ENCODE peak calls at places on chromosomes 5 and 9, in eight cellular contexts. X, P, G, O, W, A, E and J are unnamed samples.

GRCh38 chr9:92328225-92328624 is 2.5 kb downstream of the CENPP start:
- DNase-seq in O (no peak), W (no peak), G (peak; percentile 67), P (peak; percentile 84), E (no peak), X (peak; percentile 43), A (peak; percentile 68), J (no peak)

GRCh38 chr5:157464518-157465171 is 4.6 kb downstream of the NIPAL4 start:
- DNase-seq in W (no peak), O (no peak), A (peak; percentile 88), E (no peak), X (no peak), G (peak; percentile 92), P (peak; percentile 90), J (no peak)

GRCh38 chr5:72246954-72247442 is 73.0 kb downstream of the MRPS27 start:
- DNase-seq in O (no peak), P (peak; percentile 57), E (no peak), W (no peak), A (peak; percentile 67), G (no peak), X (peak; percentile 93), J (no peak)

GRCh38 chr5:154860765-154861164 is 2.3 kb downstream of the CNOT8 start:
- DNase-seq in W (no peak), G (no peak), A (no peak), P (no peak), X (no peak), E (no peak), O (no peak), J (no peak)

GRCh38 chr5:125317546-125317995 is 571.1 kb upstream of the ZNF608 start:
- DNase-seq in W (no peak), P (no peak), A (no peak), E (no peak), G (no peak), X (no peak), O (no peak), J (no peak)

GRCh38 chr9:98383758-98384157 is 128.3 kb upstream of the TBC1D2 start:
- DNase-seq in O (no peak), A (no peak), G (peak; percentile 21), W (no peak), P (peak; percentile 35), E (no peak), X (no peak), J (no peak)

GRCh38 chr5:64285188-64286130 is 119.8 kb downstream of the RNF180 start:
- DNase-seq in O (no peak), X (no peak), A (no peak), W (peak; percentile 41), G (no peak), E (no peak), P (no peak), J (no peak)

GRCh38 chr5:149238540-149238939 is 33.1 kb upstream of the AFAP1L1 start:
- DNase-seq in P (peak; percentile 37), X (no peak), O (no peak), G (no peak), E (no peak), A (no peak), W (no peak), J (no peak)

GRCh38 chr5:74934949-74935751 is 69.0 kb upstream of the FAM169A start:
- DNase-seq in O (no peak), G (peak; percentile 82), P (peak; percentile 33), E (no peak), X (peak; percentile 95), W (no peak), A (peak; percentile 60), J (no peak)

GRCh38 chr9:111037744-111038335 is 430 bp downstream of the LPAR1 start:
- DNase-seq in P (peak; percentile 25), E (no peak), G (peak; percentile 40), A (peak; percentile 35), O (peak; percentile 34), X (no peak), W (peak; percentile 83), J (no peak)

GRCh38 chr9:124257865-124258764 is at the start of gene NEK6:
- DNase-seq in O (peak; percentile 49), X (peak; percentile 32), P (peak; percentile 65), E (no peak), W (peak; percentile 92), A (no peak), G (peak; percentile 81), J (no peak)

GRCh38 chr9:33620738-33621439 is 96.8 kb downstream of the ANKRD18B start:
- DNase-seq in W (no peak), A (peak; percentile 71), P (peak; percentile 70), E (no peak), G (peak; percentile 76), O (no peak), X (no peak), J (no peak)

GRCh38 chr9:129270903-129271431 is 92.9 kb upstream of the IER5L start:
- DNase-seq in G (peak; percentile 91), A (peak; percentile 83), E (no peak), X (no peak), W (peak; percentile 67), O (no peak), P (peak; percentile 21), J (no peak)

GRCh38 chr9:105694848-105695581 is 674 bp downstream of the TMEM38B start:
- DNase-seq in X (peak; percentile 65), E (peak; percentile 43), W (peak; percentile 91), O (peak; percentile 62), P (peak; percentile 49), A (peak; percentile 41), G (peak; percentile 54), J (peak; percentile 81)

GRCh38 chr9:105686936-105687335 is 7.4 kb upstream of the TMEM38B start:
- DNase-seq in W (no peak), X (no peak), E (no peak), P (no peak), A (no peak), G (no peak), O (no peak), J (no peak)

GRCh38 chr9:105693435-105694275 is 686 bp upstream of the TMEM38B start:
- DNase-seq in X (no peak), W (no peak), E (no peak), P (no peak), G (no peak), A (no peak), O (no peak), J (no peak)

GRCh38 chr9:105694320-105694847 is at the start of gene TMEM38B:
- DNase-seq in O (peak; percentile 84), E (no peak), W (peak; percentile 95), G (peak; percentile 59), P (peak; percentile 66), A (peak; percentile 71), X (peak; percentile 79), J (peak; percentile 83)

GRCh38 chr9:105690742-105691141 is 3.6 kb upstream of the TMEM38B start:
- DNase-seq in O (no peak), E (no peak), A (no peak), P (peak; percentile 36), X (peak; percentile 31), G (peak; percentile 5), W (no peak), J (no peak)
- TF ChIP-seq CTCF in O (peak; percentile 36), E (peak; percentile 44), A (peak; percentile 59), P (peak; percentile 80), X (peak; percentile 25), G (peak; percentile 66), W (no peak), J (no peak)

GRCh38 chr5:171692106-171692505 is 93.5 kb upstream of the SMIM23 start:
- DNase-seq in E (no peak), G (no peak), A (no peak), P (no peak), X (no peak), O (no peak), W (no peak), J (no peak)

GRCh38 chr5:171689853-171690417 is 95.7 kb upstream of the SMIM23 start:
- DNase-seq in P (no peak), X (no peak), O (no peak), G (no peak), E (no peak), W (no peak), A (no peak), J (no peak)

GRCh38 chr5:171695804-171696203 is 89.8 kb upstream of the SMIM23 start:
- DNase-seq in O (no peak), A (no peak), E (no peak), P (no peak), W (no peak), X (no peak), G (no peak), J (no peak)

GRCh38 chr5:171693397-171693796 is 92.2 kb upstream of the SMIM23 start:
- DNase-seq in E (no peak), O (peak; percentile 35), W (no peak), P (no peak), G (no peak), X (no peak), A (no peak), J (peak; percentile 28)

DNA sequence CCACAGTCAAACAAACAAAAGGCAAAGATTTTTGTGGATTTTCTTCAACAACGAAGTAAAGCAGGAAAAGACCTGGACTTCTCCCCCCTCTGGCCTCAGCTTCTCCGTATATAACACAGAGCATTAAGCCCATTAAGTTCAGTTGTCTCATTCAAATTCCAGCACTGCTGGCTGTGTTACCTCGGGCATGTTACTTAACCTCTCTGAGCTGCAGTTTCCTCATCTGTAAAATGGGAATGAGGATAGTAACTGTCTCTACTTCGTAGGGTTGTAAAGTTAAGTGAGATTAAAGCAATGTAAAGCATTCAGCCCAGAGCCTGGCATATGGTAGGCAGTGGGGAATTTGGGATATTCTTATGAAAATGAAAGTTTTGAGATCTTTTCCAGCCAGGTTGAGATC is 92.7 kb upstream of the SMIM23 start:
- DNase-seq in W (no peak), A (no peak), E (no peak), O (no peak), X (no peak), P (no peak), G (no peak), J (no peak)
- H3K4me3 ChIP-seq in W (no peak overlapping the region), A (no peak overlapping the region), E (no peak overlapping the region), O (no peak overlapping the region), X (no peak overlapping the region), P (no peak overlapping the region), G (no peak overlapping the region), J (no peak overlapping the region)

DNA sequence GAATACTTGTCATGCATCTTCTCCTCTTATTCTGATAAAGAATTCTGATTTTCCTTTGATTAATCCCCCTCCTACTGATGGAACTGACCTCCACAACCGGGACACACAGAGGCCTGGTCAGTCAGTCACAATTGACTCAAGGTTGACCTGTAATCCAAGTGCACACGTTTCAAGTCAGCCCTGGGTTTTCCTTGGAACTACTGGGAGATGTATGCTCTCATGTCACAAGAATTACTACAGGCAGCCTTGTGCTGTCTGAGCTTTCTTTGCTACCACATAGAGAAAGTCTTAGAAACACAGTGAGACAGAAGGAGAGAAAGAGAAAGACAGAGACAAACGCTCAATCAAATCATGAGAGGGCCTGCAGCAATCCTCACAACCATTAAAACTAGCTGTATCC is 345.8 kb downstream of the PDE4D start:
- DNase-seq in X (no peak), A (no peak), G (no peak), P (no peak), W (no peak), E (no peak), O (no peak), J (no peak)
- TF ChIP-seq CTCF in X (no peak), A (no peak), G (no peak), P (no peak), W (no peak), E (no peak), O (no peak), J (no peak)

DNA sequence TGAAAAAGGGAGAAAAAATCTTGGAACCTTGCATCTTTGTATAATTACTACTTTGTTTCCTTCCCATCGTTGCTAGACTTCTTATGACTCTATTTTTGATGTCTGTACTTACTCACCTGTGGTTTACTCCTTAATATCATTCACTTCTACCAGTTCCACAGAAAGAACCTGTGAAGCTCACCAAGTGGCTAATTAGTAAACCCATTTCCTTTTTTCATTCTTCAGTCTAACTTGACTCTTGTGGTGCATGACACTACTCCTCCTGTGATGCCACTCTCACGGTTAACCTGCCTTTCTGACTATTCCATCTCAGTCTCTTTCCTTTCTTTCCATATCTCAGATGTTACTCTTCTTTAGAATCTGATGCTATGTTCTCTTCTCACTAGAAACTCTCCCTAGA is 14.6 kb downstream of the RECK start:
- DNase-seq in X (no peak), W (no peak), E (no peak), A (no peak), G (no peak), O (no peak), P (no peak), J (no peak)
- H3K4me3 ChIP-seq in X (no peak overlapping the region), W (no peak overlapping the region), E (no peak overlapping the region), A (no peak overlapping the region), G (no peak overlapping the region), O (no peak overlapping the region), P (no peak overlapping the region), J (no peak overlapping the region)